ENCODE peak calls at places on chromosomes 6 and 20, in five cellular contexts. N is activated effector memory CD4-positive, alpha-beta T cell treated with Interleukin-2 at 50 U/mL for 16 hours; S is stimulated activated CD8-positive, alpha-beta memory T cell treated with anti-CD3 and anti-CD28 coated beads, Interleukin-7, amount 100 ng/mL, for 24 hours; D is OCI-LY7; I is activated T-helper 1 cell treated with anti-CD3 and anti-CD28 coated beads, Interleukin-2, amount 50 U/mL, for 16 hours. U is an unnamed sample.

GRCh38 chr6:7691675-7692452 is 34.0 kb upstream of the BMP6 start:
- DNase-seq in N (no peak), S (no peak), D (no peak), I (no peak), U (no peak)

GRCh38 chr6:127939442-127940066 is 38.7 kb upstream of the THEMIS start:
- DNase-seq in D (no peak), S (no peak), N (no peak), I (no peak), U (peak; percentile 31)

GRCh38 chr6:64227868-64228267 is 592.3 kb downstream of the PHF3 start:
- DNase-seq in S (no peak), D (no peak), I (no peak), N (no peak), U (no peak)

GRCh38 chr6:138540468-138540867 is 41.2 kb upstream of the NHSL1 start:
- DNase-seq in I (no peak), D (no peak), N (no peak), S (no peak), U (peak; percentile 56)

GRCh38 chr6:162179196-162179951 is 548.2 kb downstream of the PRKN start:
- DNase-seq in D (no peak), N (no peak), S (no peak), I (no peak), U (no peak)

GRCh38 chr20:43316271-43316670 is 126.6 kb upstream of the PTPRT start:
- DNase-seq in N (no peak), D (no peak), I (no peak), S (no peak), U (no peak)

GRCh38 chr6:158321960-158322359 is 9.7 kb downstream of the TULP4 start:
- DNase-seq in N (no peak), S (no peak), D (no peak), I (no peak), U (peak; percentile 73)

GRCh38 chr6:129671442-129672344 is 38.3 kb downstream of the ARHGAP18 start:
- DNase-seq in I (peak; percentile 31), S (peak; percentile 19), N (peak; percentile 26), D (peak; percentile 29), U (no peak)

GRCh38 chr20:33539129-33539528 is 49.2 kb downstream of the CBFA2T2 start:
- DNase-seq in I (no peak), D (no peak), N (no peak), S (no peak), U (no peak)

GRCh38 chr6:170175644-170176620 is 114.9 kb downstream of the DLL1 start:
- DNase-seq in N (no peak), I (no peak), S (no peak), D (no peak), U (no peak)

GRCh38 chr6:166253277-166254229 is 54.6 kb downstream of the PRR18 start:
- DNase-seq in N (peak; percentile 47), I (no peak), S (no peak), D (no peak), U (no peak)

GRCh38 chr6:399785-400517 is 8.4 kb downstream of the IRF4 start:
- DNase-seq in D (peak; percentile 73), N (no peak), S (no peak), I (no peak), U (no peak)

GRCh38 chr6:39892490-39893129 is 41.7 kb downstream of the MOCS1 start:
- DNase-seq in I (no peak), D (peak; percentile 48), N (no peak), S (no peak), U (peak; percentile 60)

GRCh38 chr20:48763183-48764030 is 64.4 kb downstream of the PREX1 start:
- DNase-seq in I (no peak), N (no peak), D (no peak), S (no peak), U (no peak)

GRCh38 chr6:75272145-75272840 is 12.3 kb downstream of the TMEM30A start:
- DNase-seq in I (no peak), D (no peak), S (no peak), N (no peak), U (no peak)

GRCh38 chr6:7721654-7722053 is 4.2 kb upstream of the BMP6 start:
- DNase-seq in N (no peak), D (peak; percentile 55), S (no peak), I (no peak), U (no peak)

GRCh38 chr20:56360899-56361199 is 2.1 kb downstream of the FAM210B start:
- DNase-seq in S (no peak), N (no peak), D (no peak), I (no peak), U (no peak)

GRCh38 chr6:150025201-150025917 is at the start of gene RAET1L:
- DNase-seq in S (no peak), I (no peak), N (no peak), D (no peak), U (peak; percentile 21)

GRCh38 chr20:55953201-55953600 is 52.1 kb downstream of the CBLN4 start:
- DNase-seq in I (no peak), N (no peak), D (no peak), S (no peak), U (no peak)

GRCh38 chr6:71720705-71721104 is 165.6 kb upstream of the RIMS1 start:
- DNase-seq in S (no peak), I (no peak), N (no peak), D (no peak), U (no peak)

GRCh38 chr6:52399511-52400315 is 20.4 kb upstream of the EFHC1 start:
- DNase-seq in N (no peak), S (no peak), D (peak; percentile 64), I (no peak), U (no peak)